ENCODE peak calls at places on chromosomes 11 and 22, in five cellular contexts. One of them, this sample, is unnamed. For H3K4me1, the result is how much of the 10 kb centered on the place peaks cover.

GRCh38 chr11:75793966-75794365 is 21.0 kb upstream of the UVRAG start:
- DNase-seq in right lobe of liver: no peak
- DNase-seq in spleen: no peak
- DNase-seq in PC-3: peak
- DNase-seq in stomach: no peak
- DNase-seq in this sample: no peak

GRCh38 chr22:24413726-24414385 is 13.5 kb upstream of the ADORA2A start:
- DNase-seq in right lobe of liver: no peak
- DNase-seq in spleen: no peak
- DNase-seq in PC-3: no peak
- DNase-seq in stomach: no peak
- DNase-seq in this sample: no peak

GRCh38 chr22:49393526-49393925 is 434.1 kb downstream of the BRD1 start:
- DNase-seq in right lobe of liver: no peak
- DNase-seq in spleen: no peak
- DNase-seq in PC-3: no peak
- DNase-seq in stomach: no peak
- DNase-seq in this sample: no peak

GRCh38 chr22:37492428-37493344 is 6.5 kb upstream of the MFNG start:
- DNase-seq in right lobe of liver: no peak
- DNase-seq in spleen: no peak
- DNase-seq in PC-3: peak
- DNase-seq in stomach: no peak
- DNase-seq in this sample: peak

GRCh38 chr22:30889268-30889995 is 79.1 kb downstream of the MORC2 start:
- DNase-seq in right lobe of liver: no peak
- DNase-seq in spleen: peak
- DNase-seq in PC-3: no peak
- DNase-seq in stomach: no peak
- DNase-seq in this sample: peak

GRCh38 chr22:38699143-38699542 is 1.6 kb downstream of the JOSD1 start:
- DNase-seq in right lobe of liver: no peak
- DNase-seq in spleen: no peak
- DNase-seq in PC-3: no peak
- DNase-seq in stomach: no peak
- DNase-seq in this sample: no peak

GRCh38 chr11:124538019-124538418 is 5.4 kb downstream of the OR8B12 start:
- DNase-seq in right lobe of liver: no peak
- DNase-seq in spleen: no peak
- DNase-seq in PC-3: no peak
- DNase-seq in stomach: no peak
- DNase-seq in this sample: no peak

GRCh38 chr11:18310800-18311340 is 11.1 kb downstream of the HPS5 start:
- DNase-seq in right lobe of liver: no peak
- DNase-seq in spleen: no peak
- DNase-seq in PC-3: no peak
- DNase-seq in stomach: no peak
- DNase-seq in this sample: no peak

GRCh38 chr11:16086229-16086628 is 270.1 kb downstream of the SOX6 start:
- DNase-seq in right lobe of liver: no peak
- DNase-seq in spleen: no peak
- DNase-seq in PC-3: no peak
- DNase-seq in stomach: no peak
- DNase-seq in this sample: no peak

GRCh38 chr11:124745835-124746620 is 6.0 kb downstream of the VSIG2 start:
- DNase-seq in right lobe of liver: no peak
- DNase-seq in spleen: peak
- DNase-seq in PC-3: no peak
- DNase-seq in stomach: no peak
- DNase-seq in this sample: no peak

GRCh38 chr22:19543970-19544708 is 19.9 kb upstream of the CLDN5 start:
- DNase-seq in right lobe of liver: peak
- DNase-seq in spleen: no peak
- DNase-seq in PC-3: no peak
- DNase-seq in stomach: peak
- DNase-seq in this sample: no peak

GRCh38 chr11:120556841-120557240 is 45.3 kb downstream of the GRIK4 start:
- DNase-seq in right lobe of liver: no peak
- DNase-seq in spleen: peak
- DNase-seq in PC-3: no peak
- DNase-seq in stomach: no peak
- DNase-seq in this sample: no peak

GRCh38 chr22:28019881-28020861 is 101.1 kb upstream of the PITPNB start:
- DNase-seq in right lobe of liver: peak
- DNase-seq in spleen: peak
- DNase-seq in PC-3: peak
- DNase-seq in stomach: peak
- DNase-seq in this sample: peak

GRCh38 chr11:102653744-102654291 is 28.7 kb upstream of the MMP20 start:
- DNase-seq in right lobe of liver: no peak
- DNase-seq in spleen: no peak
- DNase-seq in PC-3: peak
- DNase-seq in stomach: no peak
- DNase-seq in this sample: no peak

GRCh38 chr11:8365542-8365941 is 101.9 kb upstream of the LMO1 start:
- DNase-seq in right lobe of liver: no peak
- DNase-seq in spleen: peak
- DNase-seq in PC-3: no peak
- DNase-seq in stomach: no peak
- DNase-seq in this sample: peak

GRCh38 chr11:61888043-61888442 is 3.3 kb downstream of the FADS3 start:
- DNase-seq in right lobe of liver: no peak
- DNase-seq in spleen: no peak
- DNase-seq in PC-3: peak
- DNase-seq in stomach: no peak
- DNase-seq in this sample: peak

GRCh38 chr22:48895341-48895740 is 932.3 kb downstream of the BRD1 start:
- DNase-seq in right lobe of liver: peak
- DNase-seq in spleen: no peak
- DNase-seq in PC-3: no peak
- DNase-seq in stomach: no peak
- DNase-seq in this sample: peak

GRCh38 chr11:26109658-26110393 is 222.1 kb upstream of the ANO3 start:
- DNase-seq in right lobe of liver: no peak
- DNase-seq in spleen: no peak
- DNase-seq in PC-3: no peak
- DNase-seq in stomach: no peak
- DNase-seq in this sample: no peak

GRCh38 chr11:76515494-76515893 is 70.7 kb downstream of the EMSY start:
- DNase-seq in right lobe of liver: no peak
- DNase-seq in spleen: no peak
- DNase-seq in PC-3: no peak
- DNase-seq in stomach: no peak
- DNase-seq in this sample: no peak

GRCh38 chr11:7487360-7487759 is 2.1 kb downstream of the OLFML1 start:
- DNase-seq in right lobe of liver: no peak
- DNase-seq in spleen: no peak
- DNase-seq in PC-3: no peak
- DNase-seq in stomach: no peak
- DNase-seq in this sample: no peak

GRCh38 chr11:31236052-31236652 is 133.4 kb downstream of the DCDC1 start:
- DNase-seq in right lobe of liver: no peak
- DNase-seq in spleen: no peak
- DNase-seq in PC-3: peak
- DNase-seq in stomach: no peak
- DNase-seq in this sample: no peak

GRCh38 chr22:44575344-44576268 is 77.6 kb upstream of the RTL6 start:
- DNase-seq in right lobe of liver: no peak
- DNase-seq in spleen: no peak
- DNase-seq in PC-3: no peak
- DNase-seq in stomach: no peak
- DNase-seq in this sample: peak

GRCh38 chr11:86069408-86070086 is 663 bp upstream of the PICALM start:
- DNase-seq in right lobe of liver: no peak
- DNase-seq in spleen: no peak
- DNase-seq in PC-3: peak
- DNase-seq in stomach: no peak
- DNase-seq in this sample: no peak

GRCh38 chr11:57903441-57904123 is 120.1 kb upstream of the OR9Q1 start:
- DNase-seq in right lobe of liver: no peak
- DNase-seq in spleen: no peak
- DNase-seq in PC-3: peak
- DNase-seq in stomach: peak
- DNase-seq in this sample: no peak

GRCh38 chr11:57905439-57905838 is 118.2 kb upstream of the OR9Q1 start:
- DNase-seq in right lobe of liver: no peak
- DNase-seq in spleen: no peak
- DNase-seq in PC-3: no peak
- DNase-seq in stomach: no peak
- DNase-seq in this sample: no peak

GRCh38 chr11:57901756-57902155 is 121.9 kb upstream of the OR9Q1 start:
- DNase-seq in right lobe of liver: no peak
- DNase-seq in spleen: no peak
- DNase-seq in PC-3: peak
- DNase-seq in stomach: no peak
- DNase-seq in this sample: no peak

GRCh38 chr11:57903011-57903410 is 120.7 kb upstream of the OR9Q1 start:
- DNase-seq in right lobe of liver: no peak
- DNase-seq in spleen: no peak
- DNase-seq in PC-3: no peak
- DNase-seq in stomach: no peak
- DNase-seq in this sample: no peak

DNA sequence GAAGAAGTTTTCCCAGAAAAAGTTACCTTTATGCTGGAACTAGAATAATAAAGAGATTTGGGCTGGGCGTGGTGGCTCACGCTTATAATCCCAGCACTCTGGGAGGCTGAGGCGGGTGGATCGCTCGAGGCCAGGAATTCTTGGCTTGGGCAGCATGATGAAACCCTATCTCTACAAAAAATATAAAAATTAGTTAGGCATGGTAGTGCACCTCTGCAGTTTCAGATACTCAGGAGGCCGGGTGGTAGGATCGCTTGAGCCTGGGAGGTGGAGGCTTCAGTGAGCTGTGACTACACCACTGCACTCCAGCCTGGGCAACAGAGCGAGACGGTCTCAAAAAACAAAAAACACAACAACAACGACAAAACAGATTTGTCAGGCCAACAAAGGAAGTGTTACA is 119.3 kb upstream of the OR9Q1 start:
- DNase-seq in right lobe of liver: no peak
- DNase-seq in spleen: no peak
- DNase-seq in PC-3: no peak
- DNase-seq in stomach: no peak
- DNase-seq in this sample: no peak
- TF ChIP-seq CTCF in right lobe of liver: no peak
- TF ChIP-seq CTCF in spleen: no peak
- TF ChIP-seq CTCF in PC-3: no peak
- TF ChIP-seq CTCF in stomach: no peak
- TF ChIP-seq CTCF in this sample: no peak

GRCh38 chr11:128630367-128631230 is 43.2 kb upstream of the ETS1 start:
- DNase-seq in right lobe of liver: peak
- DNase-seq in spleen: peak
- DNase-seq in PC-3: peak
- DNase-seq in stomach: peak
- DNase-seq in this sample: peak
- H3K4me1 ChIP-seq in right lobe of liver: under half
- H3K4me1 ChIP-seq in spleen: under half
- H3K4me1 ChIP-seq in PC-3: under half
- H3K4me1 ChIP-seq in stomach: under half
- H3K4me1 ChIP-seq in this sample: under half

GRCh38 chr22:46845281-46846153 is 83.1 kb downstream of the TBC1D22A start:
- DNase-seq in right lobe of liver: no peak
- DNase-seq in spleen: no peak
- DNase-seq in PC-3: peak
- DNase-seq in stomach: no peak
- DNase-seq in this sample: no peak
- H3K27ac ChIP-seq in right lobe of liver: no peak
- H3K27ac ChIP-seq in spleen: peak
- H3K27ac ChIP-seq in PC-3: peak
- H3K27ac ChIP-seq in stomach: no peak
- H3K27ac ChIP-seq in this sample: no peak

GRCh38 chr11:108591893-108592292 is 1.7 kb downstream of the EXPH5 start:
- DNase-seq in right lobe of liver: no peak
- DNase-seq in spleen: no peak
- DNase-seq in PC-3: no peak
- DNase-seq in stomach: no peak
- DNase-seq in this sample: no peak
- TF ChIP-seq CTCF in right lobe of liver: no peak
- TF ChIP-seq CTCF in spleen: no peak
- TF ChIP-seq CTCF in PC-3: no peak
- TF ChIP-seq CTCF in stomach: no peak
- TF ChIP-seq CTCF in this sample: no peak

This sample was measured in upper lobe of right lung.